ENCODE peak calls at places on chromosome 3, in six cellular contexts. Q, J, Y, K, B and Z are unnamed samples.

GRCh38 chr3:3038201-3038991 is 71.8 kb downstream of the IL5RA start:
- DNase-seq in B (no peak), Y (peak), J (no peak), K (no peak), Q (no peak), Z (no peak)

GRCh38 chr3:172608575-172608974 is 85.3 kb upstream of the TNFSF10 start:
- DNase-seq in Q (no peak), Y (no peak), B (no peak), J (no peak), K (no peak), Z (no peak)

GRCh38 chr3:21893250-21893649 is 142.2 kb upstream of the ZNF385D start:
- DNase-seq in B (no peak), Y (peak), J (no peak), Q (peak), K (peak), Z (no peak)

GRCh38 chr3:136893848-136894443 is 31.9 kb downstream of the NCK1 start:
- DNase-seq in Y (peak), B (no peak), J (no peak), Q (peak), K (peak), Z (no peak)

GRCh38 chr3:24123596-24123995 is 178.5 kb downstream of the NR1D2 start:
- DNase-seq in J (no peak), K (no peak), B (no peak), Y (peak), Q (no peak), Z (no peak)

GRCh38 chr3:20669184-20669583 is 483.2 kb upstream of the SGO1 start:
- DNase-seq in B (no peak), J (no peak), K (no peak), Y (no peak), Q (no peak), Z (no peak)

GRCh38 chr3:125231895-125232294 is 19.3 kb upstream of the SLC12A8 start:
- DNase-seq in Y (peak), J (no peak), K (no peak), Q (peak), B (no peak), Z (no peak)

GRCh38 chr3:196273655-196274054 is 13.9 kb downstream of the PCYT1A start:
- DNase-seq in J (no peak), B (no peak), Q (no peak), K (no peak), Y (no peak), Z (no peak)

GRCh38 chr3:27500986-27501385 is 16.8 kb upstream of the SLC4A7 start:
- DNase-seq in Q (no peak), B (no peak), Y (no peak), J (no peak), K (no peak), Z (no peak)

GRCh38 chr3:5055352-5056004 is 66.6 kb upstream of the ARL8B start:
- DNase-seq in K (no peak), Y (no peak), Q (no peak), B (no peak), J (no peak), Z (no peak)

GRCh38 chr3:141368062-141368924 is at the start of gene ZBTB38:
- DNase-seq in K (peak), J (peak), Q (peak), B (no peak), Y (peak), Z (peak)

GRCh38 chr3:69855436-69856162 is 116.3 kb downstream of the MITF start:
- DNase-seq in Q (no peak), Y (peak), J (peak), B (no peak), K (peak), Z (no peak)

GRCh38 chr3:174737966-174738365 is 121.2 kb upstream of the NAALADL2 start:
- DNase-seq in B (no peak), Y (no peak), Q (no peak), K (no peak), J (no peak), Z (no peak)

GRCh38 chr3:95899494-95899893 is 914.9 kb upstream of the EPHA6 start:
- DNase-seq in K (no peak), J (no peak), B (no peak), Y (peak), Q (no peak), Z (no peak)

GRCh38 chr3:9397911-9398714 is 698 bp downstream of the SETD5 start:
- DNase-seq in J (no peak), B (peak), Y (no peak), K (peak), Q (no peak), Z (peak)

GRCh38 chr3:165617134-165617533 is 220.1 kb downstream of the BCHE start:
- DNase-seq in B (no peak), Q (no peak), K (no peak), Y (no peak), J (no peak), Z (no peak)

GRCh38 chr3:63349583-63350177 is 71.6 kb downstream of the SYNPR start:
- DNase-seq in Q (no peak), B (peak), Y (peak), J (peak), K (peak), Z (no peak)